ENCODE peak calls at places on chromosome 19, in eight cellular contexts. T, C, B, O, S, D, E and I are unnamed samples. For H3K36me3, the result is how much of the 10 kb centered on the place peaks cover.

GRCh38 chr19:18293642-18294466 is 12.4 kb upstream of the JUND start:
- DNase-seq in T (no peak), C (no peak), S (peak), E (no peak), D (no peak), O (no peak), B (no peak), I (no peak)

GRCh38 chr19:54040003-54040402 is 23.7 kb downstream of the VSTM1 start:
- DNase-seq in D (no peak), B (no peak), S (no peak), E (no peak), T (no peak), O (no peak), C (no peak), I (no peak)

GRCh38 chr19:33242911-33243310 is 17.3 kb upstream of the SLC7A10 start:
- DNase-seq in D (no peak), B (peak), C (no peak), S (no peak), O (no peak), E (no peak), T (no peak), I (no peak)

GRCh38 chr19:53897459-53897858 is 11.6 kb upstream of the CACNG7 start:
- DNase-seq in E (no peak), C (no peak), B (no peak), S (no peak), T (no peak), O (no peak), D (no peak), I (no peak)

GRCh38 chr19:2982983-2983350 is 5.6 kb downstream of the TLE6 start:
- DNase-seq in B (peak), E (peak), S (peak), C (peak), O (no peak), D (peak), T (peak), I (peak)

GRCh38 chr19:27794444-27795042 is 1418.4 kb downstream of the UQCRFS1 start:
- DNase-seq in D (no peak), O (peak), E (no peak), C (no peak), S (no peak), T (peak), B (no peak), I (no peak)

GRCh38 chr19:32988724-32989123 is 16.7 kb downstream of the FAAP24 start:
- DNase-seq in B (no peak), S (no peak), D (no peak), O (no peak), E (no peak), T (no peak), C (no peak), I (no peak)

GRCh38 chr19:14408641-14409120 is 10.5 kb downstream of the DDX39A start:
- DNase-seq in O (no peak), E (no peak), D (no peak), S (no peak), B (no peak), C (no peak), T (no peak), I (no peak)

GRCh38 chr19:46860846-46861690 is at the start of gene ARHGAP35:
- DNase-seq in S (no peak), B (peak), O (no peak), D (peak), E (peak), C (peak), T (peak), I (peak)

GRCh38 chr19:30447276-30447870 is 75.2 kb downstream of the ZNF536 start:
- DNase-seq in E (no peak), S (no peak), C (no peak), T (no peak), B (no peak), O (no peak), D (no peak), I (no peak)

GRCh38 chr19:44447864-44448674 is at the start of gene ZNF229:
- DNase-seq in B (peak), T (peak), S (peak), O (peak), C (peak), E (peak), D (peak), I (peak)

GRCh38 chr19:54707932-54708331 is 16.3 kb upstream of the KIR3DL3 start:
- DNase-seq in T (no peak), E (peak), O (no peak), C (no peak), D (no peak), S (no peak), B (no peak), I (no peak)

GRCh38 chr19:55406869-55407624 is 541 bp downstream of the UBE2S start:
- DNase-seq in S (peak), C (peak), E (no peak), O (no peak), T (peak), B (peak), D (peak), I (peak)

GRCh38 chr19:19259741-19260140 is 13.4 kb downstream of the TM6SF2 start:
- DNase-seq in C (no peak), E (no peak), O (peak), D (no peak), B (no peak), T (no peak), S (no peak), I (no peak)

GRCh38 chr19:20422216-20422615 is 143.4 kb downstream of the ZNF737 start:
- DNase-seq in D (no peak), T (no peak), C (no peak), O (no peak), E (no peak), B (no peak), S (no peak), I (no peak)

GRCh38 chr19:11063434-11063833 is 25.8 kb upstream of the LDLR start:
- DNase-seq in E (no peak), C (no peak), S (no peak), D (no peak), O (no peak), T (no peak), B (no peak), I (no peak)

GRCh38 chr19:11064831-11065303 is 24.4 kb upstream of the LDLR start:
- DNase-seq in O (no peak), D (no peak), T (no peak), E (no peak), S (no peak), C (peak), B (no peak), I (no peak)

GRCh38 chr19:11067356-11068113 is 21.7 kb upstream of the LDLR start:
- DNase-seq in B (no peak), O (no peak), T (no peak), C (no peak), S (no peak), E (no peak), D (no peak), I (no peak)

GRCh38 chr19:11069451-11070009 is 19.7 kb upstream of the LDLR start:
- DNase-seq in T (no peak), D (no peak), O (no peak), S (no peak), E (no peak), B (no peak), C (no peak), I (no peak)

DNA sequence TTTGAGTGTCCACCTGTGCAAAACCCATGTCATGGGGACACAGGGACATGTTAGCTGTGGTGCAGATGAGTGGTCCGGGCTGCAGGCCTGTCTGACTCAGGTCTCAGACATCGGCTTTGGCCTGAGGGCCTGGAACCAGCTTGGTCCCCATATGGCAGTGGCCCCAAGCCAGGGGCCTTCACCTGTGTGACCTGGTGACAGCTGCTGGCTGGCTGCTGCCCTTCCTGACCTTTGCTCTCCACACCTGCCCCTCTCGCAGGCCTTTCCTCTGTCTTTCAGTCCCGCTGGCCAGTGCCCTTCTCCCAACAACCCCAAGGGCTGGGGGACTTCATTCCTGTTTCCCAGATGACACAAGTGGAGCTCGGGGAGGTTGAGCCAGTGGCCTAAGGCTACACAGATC is 22.9 kb upstream of the LDLR start:
- DNase-seq in D (no peak), B (no peak), C (no peak), S (no peak), O (no peak), T (no peak), E (no peak), I (no peak)
- H3K36me3 ChIP-seq in D (under half), B (under half), C (under half), S (under half), O (under half), T (under half), E (under half), I (under half)

GRCh38 chr19:49686503-49687088 is 2.8 kb upstream of the ADM5 start:
- DNase-seq in T (no peak), S (no peak), O (no peak), C (no peak), B (no peak), E (no peak), D (no peak), I (no peak)

GRCh38 chr19:49687150-49687549 is 2.2 kb upstream of the ADM5 start:
- DNase-seq in O (no peak), D (no peak), C (no peak), T (no peak), E (no peak), B (no peak), S (no peak), I (no peak)

GRCh38 chr19:49689133-49690072 is at the start of gene ADM5:
- DNase-seq in B (peak), E (peak), C (peak), S (peak), O (no peak), T (peak), D (peak), I (no peak)

GRCh38 chr19:49688531-49689132 is 762 bp upstream of the ADM5 start:
- DNase-seq in T (no peak), B (no peak), D (no peak), S (no peak), E (no peak), O (no peak), C (no peak), I (no peak)

GRCh38 chr19:49687566-49688316 is 1.7 kb upstream of the ADM5 start:
- DNase-seq in D (no peak), O (no peak), B (no peak), S (no peak), E (no peak), C (no peak), T (no peak), I (peak)
- H3K36me3 ChIP-seq in D (under half), O (under half), B (under half), S (half or more), E (under half), C (under half), T (under half), I (under half)

DNA sequence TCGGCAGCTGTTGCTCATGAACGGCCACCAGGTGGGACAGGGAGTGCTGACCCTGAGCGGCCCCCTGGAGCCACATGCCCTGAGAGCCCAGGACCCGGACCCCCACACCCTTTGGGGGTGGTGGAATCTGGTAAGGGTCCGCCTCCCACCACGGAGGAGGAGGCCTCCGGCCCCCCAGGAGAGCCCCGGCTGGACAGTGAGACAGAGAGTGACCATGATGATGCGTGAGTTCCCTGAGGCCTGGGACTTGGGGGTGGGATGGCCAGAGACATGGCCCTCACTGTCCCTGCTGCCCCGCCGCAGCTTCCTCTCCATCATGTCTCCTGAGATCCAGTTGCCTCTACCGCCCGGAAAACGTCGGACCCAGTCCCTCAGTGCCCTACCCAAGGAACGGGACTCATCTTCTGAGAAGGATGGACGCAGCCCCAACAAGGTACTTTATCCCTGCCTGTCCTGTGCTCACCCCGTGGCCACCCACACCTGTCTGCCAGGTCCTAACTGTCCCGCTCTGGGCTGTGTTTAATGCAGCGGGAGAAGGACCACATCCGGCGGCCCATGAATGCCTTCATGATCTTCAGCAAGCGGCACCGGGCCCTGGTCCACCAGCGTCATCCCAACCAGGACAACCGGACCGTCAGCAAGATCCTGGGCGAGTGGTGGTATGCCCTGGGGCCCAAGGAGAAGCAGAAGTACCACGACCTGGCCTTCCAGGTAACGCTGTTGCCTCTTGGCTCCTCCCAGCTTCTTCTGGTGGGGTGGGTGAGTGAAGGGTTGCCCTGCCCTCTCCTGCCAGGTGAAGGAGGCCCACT is 14.7 kb upstream of the PRR19 start:
- DNase-seq in T (no peak), O (no peak), D (no peak), B (no peak), C (no peak), S (no peak), E (no peak), I (peak)
- H3K36me3 ChIP-seq in T (under half), O (half or more), D (under half), B (under half), C (under half), S (half or more), E (under half), I (under half)

DNA sequence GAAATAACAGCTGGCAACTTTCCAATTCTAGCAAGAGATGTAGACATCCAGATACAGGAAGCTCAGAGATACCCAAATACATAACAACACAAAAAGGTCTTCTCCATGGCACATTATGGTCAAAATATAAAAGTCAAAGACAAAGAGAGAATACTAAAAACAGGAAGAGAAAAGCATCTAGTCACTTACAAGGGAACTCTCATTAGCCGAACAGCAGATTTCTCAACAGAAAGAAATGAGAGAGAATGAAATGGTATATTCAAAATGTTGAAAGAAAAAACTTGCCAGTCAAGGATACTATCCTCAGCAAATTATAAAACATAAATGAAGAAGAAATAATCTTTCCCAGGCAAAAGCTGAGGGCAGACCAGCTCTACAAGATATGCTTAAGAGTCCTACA is 12.4 kb downstream of the ZNF780A start:
- DNase-seq in S (no peak), T (no peak), O (no peak), E (no peak), B (no peak), C (no peak), D (no peak), I (no peak)
- H3K36me3 ChIP-seq in S (half or more), T (under half), O (half or more), E (under half), B (under half), C (half or more), D (under half), I (half or more)